ENCODE peak calls at places on chromosomes 5 and 9, in six cellular contexts. N, W, M, L, Z and I are unnamed samples.
A peak's percentile ranks its signal among the peaks of the same experiment; 100 is the strongest.

GRCh38 chr5:87136096-87136495 is 131.6 kb upstream of the RASA1 start:
- DNase-seq in Z (no peak), L (no peak), W (no peak), N (no peak), M (no peak), I (no peak)

GRCh38 chr9:4573634-4574391 is 83.5 kb downstream of the SLC1A1 start:
- DNase-seq in Z (no peak), N (no peak), M (no peak), W (no peak), L (no peak), I (peak; percentile 31)

GRCh38 chr9:85212209-85212608 is 529.5 kb downstream of the AGTPBP1 start:
- DNase-seq in N (no peak), W (no peak), Z (no peak), L (peak; percentile 55), M (no peak), I (no peak)

GRCh38 chr9:134059661-134060395 is 8.0 kb downstream of the BRD3 start:
- DNase-seq in W (no peak), N (peak; percentile 67), Z (peak; percentile 24), L (no peak), M (no peak), I (peak; percentile 28)

GRCh38 chr5:45288746-45289145 is 407.4 kb downstream of the HCN1 start:
- DNase-seq in W (no peak), L (no peak), Z (peak; percentile 28), M (no peak), N (no peak), I (peak; percentile 11)

GRCh38 chr9:4196886-4197285 is 103.0 kb downstream of the GLIS3 start:
- DNase-seq in Z (no peak), M (no peak), W (no peak), L (peak; percentile 30), N (no peak), I (no peak)

GRCh38 chr9:111659706-111660105 is 1.7 kb upstream of the GNG10 start:
- DNase-seq in W (no peak), L (no peak), Z (no peak), N (no peak), M (no peak), I (no peak)

GRCh38 chr5:133959643-133960042 is 8.8 kb downstream of the C5orf15 start:
- DNase-seq in N (no peak), L (no peak), Z (no peak), W (no peak), M (no peak), I (no peak)

GRCh38 chr5:75567710-75568109 is 43.5 kb upstream of the ANKDD1B start:
- DNase-seq in N (no peak), M (no peak), L (peak; percentile 61), Z (no peak), W (no peak), I (peak; percentile 12)

GRCh38 chr9:593809-594208 is 247.7 kb upstream of the DMRT1 start:
- DNase-seq in N (no peak), W (no peak), L (no peak), M (peak; percentile 31), Z (no peak), I (no peak)

GRCh38 chr9:122498883-122499288 is 11.7 kb upstream of the OR1J2 start:
- DNase-seq in W (peak; percentile 15), M (no peak), N (no peak), Z (peak; percentile 80), L (peak; percentile 59), I (peak; percentile 28)

GRCh38 chr5:158943057-158943456 is 156.7 kb downstream of the EBF1 start:
- DNase-seq in N (no peak), L (peak; percentile 99), W (no peak), Z (no peak), M (no peak), I (no peak)

GRCh38 chr5:80245986-80246781 is 9.7 kb downstream of the SERINC5 start:
- DNase-seq in N (no peak), W (no peak), Z (no peak), L (peak; percentile 48), M (no peak), I (peak; percentile 65)

GRCh38 chr5:138755084-138755748 is 2.0 kb downstream of the CTNNA1 start:
- DNase-seq in M (no peak), Z (no peak), N (no peak), W (no peak), L (no peak), I (no peak)